ENCODE peak calls at places on chromosomes 5 and 9, in seven cellular contexts. F, J, O, D, R, G and A are unnamed samples.

GRCh38 chr5:180441577-180441976 is 52.6 kb upstream of the CNOT6 start:
- DNase-seq in F (peak), J (no peak), O (no peak), D (peak), R (no peak), G (no peak), A (peak)

GRCh38 chr9:134699343-134699740 is 57.7 kb downstream of the COL5A1 start:
- DNase-seq in F (no peak), J (no peak), O (no peak), D (no peak), R (no peak), G (no peak), A (no peak)

GRCh38 chr9:128115187-128116103 is 12.1 kb downstream of the PTGES2 start:
- DNase-seq in F (peak), J (no peak), O (no peak), D (no peak), R (no peak), G (no peak), A (no peak)

GRCh38 chr9:132381966-132382541 is 24.6 kb downstream of the TTF1 start:
- DNase-seq in F (no peak), J (no peak), O (peak), D (no peak), R (no peak), G (no peak), A (no peak)

GRCh38 chr9:91489391-91489899 is 65.8 kb upstream of the NFIL3 start:
- DNase-seq in F (no peak), J (no peak), O (no peak), D (peak), R (no peak), G (no peak), A (no peak)

GRCh38 chr9:2876320-2876719 is 32.4 kb upstream of the PUM3 start:
- DNase-seq in F (no peak), J (no peak), O (no peak), D (no peak), R (no peak), G (no peak), A (no peak)

GRCh38 chr9:6973089-6973488 is 215.3 kb downstream of the KDM4C start:
- DNase-seq in F (no peak), J (no peak), O (no peak), D (no peak), R (no peak), G (no peak), A (no peak)

GRCh38 chr5:137096149-137097103 is 402.7 kb downstream of the SPOCK1 start:
- DNase-seq in F (no peak), J (no peak), O (no peak), D (no peak), R (no peak), G (no peak), A (no peak)

GRCh38 chr5:36161317-36161716 is 9.4 kb downstream of the SKP2 start:
- DNase-seq in F (no peak), J (no peak), O (no peak), D (no peak), R (no peak), G (no peak), A (no peak)

GRCh38 chr5:110414360-110414759 is 312.1 kb downstream of the TMEM232 start:
- DNase-seq in F (no peak), J (no peak), O (no peak), D (no peak), R (no peak), G (no peak), A (no peak)
- TF ChIP-seq CTCF in F (no peak), J (no peak), O (no peak), D (peak), R (peak), G (peak), A (no peak)

GRCh38 chr5:56415356-56415765 is 182.2 kb upstream of the ANKRD55 start:
- DNase-seq in F (peak), J (no peak), O (no peak), D (peak), R (peak), G (no peak), A (peak)
- H3K4me3 ChIP-seq in F (no peak), J (no peak), O (no peak), D (no peak), R (no peak), G (no peak), A (no peak)

GRCh38 chr5:77076961-77077820 is 9.9 kb downstream of the ZBED3 start:
- DNase-seq in F (peak), J (no peak), O (peak), D (no peak), R (no peak), G (peak), A (peak)
- TF ChIP-seq CTCF in F (no peak), J (peak), O (peak), D (no peak), R (peak), G (peak), A (peak)

DNA sequence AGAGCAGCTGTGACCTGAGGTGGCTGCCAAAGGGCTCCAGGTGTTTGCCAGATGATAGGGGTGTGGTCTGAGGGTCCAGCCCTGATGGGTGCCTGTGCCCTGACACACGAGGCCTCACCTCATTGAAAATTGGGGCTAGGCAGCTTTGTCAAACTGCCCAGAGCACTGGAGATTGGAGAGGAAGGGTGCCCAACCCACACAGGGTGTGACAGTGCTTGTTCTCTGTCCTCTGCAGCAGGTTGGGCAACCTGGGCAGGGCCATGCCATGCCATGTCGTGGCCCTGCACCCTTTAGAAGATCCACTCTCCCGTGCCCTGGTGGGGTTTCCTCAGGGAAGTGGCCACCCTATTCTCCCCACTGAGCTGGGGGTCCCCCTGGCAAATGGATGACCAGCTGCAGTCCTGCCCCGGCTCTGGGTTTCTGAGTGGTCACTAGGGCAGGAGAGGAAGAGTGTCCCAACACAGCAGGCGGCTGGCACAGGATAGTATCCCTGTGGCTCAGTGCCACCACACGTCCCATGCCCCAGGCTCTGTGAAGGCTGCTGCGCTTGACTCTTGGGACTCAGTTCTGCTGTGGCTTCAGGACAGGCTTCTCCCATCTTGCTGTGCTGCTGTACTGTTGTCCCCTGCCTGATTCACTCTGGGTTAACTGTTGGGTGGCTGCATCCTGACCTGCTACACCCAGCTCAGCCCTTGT is 100.8 kb upstream of the PITX1 start:
- DNase-seq in F (no peak), J (no peak), O (no peak), D (no peak), R (no peak), G (no peak), A (no peak)
- H3K4me3 ChIP-seq in F (no peak), J (no peak), O (no peak), D (no peak), R (no peak), G (no peak), A (no peak)

DNA sequence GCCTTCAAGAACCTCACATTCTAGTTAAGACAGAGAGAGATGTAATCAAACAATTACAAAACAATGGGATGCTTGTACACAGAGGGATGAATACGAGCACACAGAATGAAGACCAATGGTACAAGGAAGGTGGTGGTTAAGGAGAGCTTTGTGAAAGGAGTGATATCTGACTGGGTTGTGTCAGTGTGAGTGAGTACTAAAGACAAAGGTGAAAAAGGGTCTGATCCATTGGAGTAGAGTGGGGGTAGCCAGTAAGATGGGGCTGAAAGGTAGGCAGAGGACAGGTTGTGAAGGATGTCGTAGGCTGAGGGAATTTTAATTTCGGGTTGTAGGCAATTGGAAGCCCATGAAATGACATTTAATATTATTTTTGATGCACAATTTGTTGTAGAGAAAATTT is 9.9 kb downstream of the RBM18 start:
- DNase-seq in F (no peak), J (no peak), O (no peak), D (no peak), R (no peak), G (no peak), A (no peak)
- TF ChIP-seq CTCF in F (no peak), J (no peak), O (no peak), D (no peak), R (no peak), G (no peak), A (no peak)

DNA sequence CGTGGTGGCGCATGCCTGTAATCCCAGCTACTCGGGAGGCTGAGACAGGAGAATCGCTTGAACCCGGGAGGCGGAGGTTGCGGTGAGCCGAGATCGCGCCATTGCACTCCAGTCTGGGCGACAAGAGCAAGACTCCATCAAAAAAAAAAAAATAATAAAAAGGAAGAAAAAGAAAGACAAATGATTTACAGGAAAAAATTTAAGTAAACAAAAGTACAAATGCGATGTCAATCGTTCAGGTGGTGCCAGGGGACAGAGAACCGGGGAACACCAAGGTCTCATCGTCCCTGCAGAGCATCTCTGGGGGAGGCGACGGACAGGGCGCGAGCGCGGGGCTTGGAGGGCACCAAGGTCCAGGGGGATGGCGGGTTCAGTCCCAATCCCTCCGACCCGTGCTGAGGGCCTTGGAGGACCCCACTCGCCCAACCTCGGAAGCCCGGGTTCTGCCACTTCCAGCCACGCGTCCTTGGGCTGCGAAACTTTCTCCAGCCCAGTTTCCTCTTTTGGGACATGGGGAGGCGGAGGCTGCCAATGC is 596 bp upstream of the HNRNPAB start:
- DNase-seq in F (no peak), J (no peak), O (no peak), D (no peak), R (no peak), G (no peak), A (no peak)
- H3K4me3 ChIP-seq in F (peak), J (peak), O (peak), D (peak), R (peak), G (peak), A (peak)

GRCh38 chr5:111226556-111226955 is 2.4 kb downstream of the CAMK4 start:
- DNase-seq in F (no peak), J (no peak), O (no peak), D (no peak), R (no peak), G (no peak), A (no peak)

GRCh38 chr5:111225926-111226325 is 1.7 kb downstream of the CAMK4 start:
- DNase-seq in F (no peak), J (no peak), O (no peak), D (no peak), R (no peak), G (no peak), A (no peak)

GRCh38 chr5:111229126-111229525 is 4.9 kb downstream of the CAMK4 start:
- DNase-seq in F (no peak), J (no peak), O (no peak), D (no peak), R (no peak), G (no peak), A (no peak)

GRCh38 chr5:111227805-111228204 is 3.6 kb downstream of the CAMK4 start:
- DNase-seq in F (no peak), J (no peak), O (no peak), D (peak), R (no peak), G (no peak), A (no peak)

DNA sequence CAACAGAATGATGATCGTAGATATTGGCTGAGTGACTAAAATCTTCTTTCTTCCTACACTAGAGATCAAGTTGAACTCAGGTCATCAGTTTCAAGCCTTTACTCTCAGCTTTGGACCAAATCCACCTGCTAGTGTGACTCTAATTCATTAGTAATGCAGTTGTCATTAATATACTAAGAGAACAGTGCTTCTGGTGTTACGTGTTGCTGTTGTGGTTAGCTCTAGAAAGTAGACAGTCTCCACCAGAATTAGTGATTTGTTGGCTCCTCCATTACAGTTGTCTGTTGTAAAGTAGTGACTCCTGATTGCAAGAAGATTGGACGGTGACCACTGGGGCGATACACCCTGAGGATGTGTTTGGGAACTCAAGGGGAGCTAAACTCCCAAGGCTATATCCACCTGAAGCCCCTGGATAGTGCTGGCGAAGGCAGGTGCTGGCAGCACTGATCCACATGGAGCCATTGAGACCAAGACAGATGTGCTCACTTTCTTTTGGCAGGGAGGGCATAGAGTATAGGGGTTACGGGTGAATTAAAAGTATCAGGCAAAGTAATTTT is 3.1 kb downstream of the CAMK4 start:
- DNase-seq in F (no peak), J (no peak), O (no peak), D (no peak), R (no peak), G (no peak), A (no peak)
- TF ChIP-seq CTCF in F (no peak), J (no peak), O (no peak), D (no peak), R (no peak), G (no peak), A (no peak)